ENCODE peak calls at places on chromosomes 3 and 15, in seven cellular contexts. M, Y, B, N, D, H and X are unnamed samples.

GRCh38 chr3:15634671-15635661 is 33.4 kb downstream of the BTD start:
- DNase-seq in Y (no peak), M (peak), D (no peak), H (no peak), B (no peak), N (no peak), X (no peak)

GRCh38 chr3:143975549-143976152 is 4.0 kb downstream of the DIPK2A start:
- DNase-seq in Y (no peak), H (no peak), B (no peak), N (no peak), D (no peak), M (peak), X (no peak)

GRCh38 chr3:182308328-182308727 is 485.0 kb upstream of the ATP11B start:
- DNase-seq in N (no peak), H (no peak), M (no peak), Y (no peak), B (no peak), D (no peak), X (no peak)

GRCh38 chr15:68880382-68880781 is 49.9 kb upstream of the SPESP1 start:
- DNase-seq in Y (no peak), N (peak), B (no peak), D (no peak), H (no peak), M (no peak), X (no peak)

GRCh38 chr3:101195951-101196713 is 124.2 kb downstream of the IMPG2 start:
- DNase-seq in B (no peak), N (peak), H (peak), D (no peak), M (peak), Y (no peak), X (no peak)

GRCh38 chr15:98906712-98907083 is 100.9 kb downstream of the PGPEP1L start:
- DNase-seq in N (no peak), D (no peak), B (no peak), M (peak), H (no peak), Y (no peak), X (no peak)

GRCh38 chr3:185270262-185270955 is 16.6 kb upstream of the EHHADH start:
- DNase-seq in M (peak), D (no peak), N (no peak), H (no peak), B (no peak), Y (no peak), X (peak)

GRCh38 chr3:150106752-150107428 is 136.2 kb upstream of the PFN2 start:
- DNase-seq in D (no peak), Y (no peak), N (no peak), B (no peak), H (no peak), M (peak), X (no peak)

GRCh38 chr15:101148881-101149664 is 102.8 kb downstream of the CHSY1 start:
- DNase-seq in H (no peak), B (no peak), D (no peak), M (no peak), Y (no peak), N (no peak), X (no peak)

GRCh38 chr3:31307131-31307785 is 225.5 kb upstream of the STT3B start:
- DNase-seq in B (no peak), Y (no peak), D (no peak), M (no peak), N (no peak), H (no peak), X (no peak)

GRCh38 chr15:89132611-89133242 is 44.5 kb downstream of the ABHD2 start:
- DNase-seq in D (peak), B (no peak), M (no peak), Y (no peak), N (no peak), H (no peak), X (no peak)

GRCh38 chr3:16103472-16103871 is 71.0 kb upstream of the GALNT15 start:
- DNase-seq in Y (no peak), H (no peak), D (no peak), N (no peak), B (no peak), M (peak), X (no peak)

GRCh38 chr15:76346666-76347506 is 10.3 kb downstream of the ISL2 start:
- DNase-seq in D (no peak), B (no peak), M (peak), N (no peak), H (no peak), Y (no peak), X (no peak)

GRCh38 chr15:62883938-62884479 is 158.5 kb upstream of the TPM1 start:
- DNase-seq in B (no peak), N (no peak), Y (no peak), H (no peak), D (no peak), M (peak), X (no peak)

GRCh38 chr3:32340039-32340438 is 51.6 kb upstream of the CMTM7 start:
- DNase-seq in H (peak), B (no peak), D (peak), N (no peak), Y (no peak), M (peak), X (peak)

GRCh38 chr3:2861120-2861519 is 249.1 kb downstream of the IL5RA start:
- DNase-seq in Y (no peak), H (no peak), N (no peak), B (no peak), M (no peak), D (no peak), X (no peak)

GRCh38 chr3:75337226-75337900 is 326.8 kb upstream of the FRG2C start:
- DNase-seq in H (no peak), B (no peak), D (no peak), N (no peak), Y (no peak), M (no peak), X (no peak)
- TF ChIP-seq POLR2A in H (no peak), B (no peak), D (no peak), N (no peak), Y (no peak), M (no peak), X (no peak)

GRCh38 chr15:75145027-75145841 is 56.4 kb upstream of the C15orf39 start:
- DNase-seq in N (no peak), D (peak), H (no peak), M (no peak), B (no peak), Y (no peak), X (no peak)

GRCh38 chr15:75151214-75152128 is 50.2 kb upstream of the C15orf39 start:
- DNase-seq in N (no peak), H (no peak), B (no peak), D (no peak), M (no peak), Y (no peak), X (no peak)

GRCh38 chr15:75149911-75150709 is 51.6 kb upstream of the C15orf39 start:
- DNase-seq in M (peak), Y (no peak), D (no peak), H (peak), N (no peak), B (no peak), X (no peak)

GRCh38 chr15:75152382-75153079 is 49.2 kb upstream of the C15orf39 start:
- DNase-seq in D (peak), Y (no peak), B (no peak), M (no peak), H (no peak), N (no peak), X (no peak)

GRCh38 chr15:75148293-75148692 is 53.4 kb upstream of the C15orf39 start:
- DNase-seq in D (no peak), Y (no peak), B (no peak), H (no peak), M (no peak), N (no peak), X (no peak)
- TF ChIP-seq POLR2A in D (no peak), Y (no peak), B (no peak), H (no peak), M (no peak), N (no peak), X (no peak)

DNA sequence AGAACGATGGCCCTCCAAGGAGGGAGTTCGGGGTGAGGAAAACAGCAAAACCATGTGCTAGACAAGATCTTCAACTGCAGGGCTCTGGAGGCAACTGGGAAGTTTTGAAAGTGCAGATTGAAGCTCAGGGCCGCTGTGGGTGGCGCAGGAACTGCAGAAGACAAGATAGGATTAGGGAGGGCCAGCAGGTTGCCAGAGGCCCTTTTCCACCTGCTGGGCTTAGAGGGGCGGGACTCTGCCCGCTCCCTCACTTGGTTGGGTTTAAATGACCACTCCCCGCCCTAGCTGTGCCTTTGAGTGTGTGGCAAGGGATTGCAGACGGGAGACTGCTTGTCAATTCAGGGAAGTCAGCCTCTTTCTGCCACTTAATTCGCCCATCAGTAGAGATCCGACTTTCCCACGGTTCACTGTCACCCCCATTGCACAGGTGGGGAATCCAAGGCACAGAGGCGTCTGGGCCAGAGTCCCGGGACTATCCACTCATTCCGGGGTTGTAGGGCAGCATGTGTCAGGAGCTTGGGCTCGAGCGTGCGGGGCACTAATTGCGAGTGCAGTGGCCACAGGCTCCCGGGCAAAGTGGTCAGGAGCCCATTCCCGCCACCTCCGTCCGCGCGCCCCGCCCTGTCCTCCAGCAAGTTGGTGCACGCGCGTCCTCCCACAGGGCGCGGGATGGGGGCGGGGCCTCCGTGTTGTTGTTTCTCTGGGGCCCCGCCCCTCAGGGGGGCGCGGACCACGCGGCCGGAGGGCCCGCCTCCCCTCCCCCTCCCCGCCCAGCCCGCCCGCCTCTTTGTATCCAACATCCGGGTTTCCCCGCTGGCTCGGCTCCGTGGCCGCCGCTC is at the start of gene ACVR2B:
- DNase-seq in D (peak), N (no peak), Y (peak), H (peak), B (peak), M (peak), X (peak)
- TF ChIP-seq POLR2A in D (peak), N (no peak), Y (no peak), H (no peak), B (no peak), M (no peak), X (no peak)

GRCh38 chr3:9398715-9399708 is 1.6 kb downstream of the SETD5 start:
- DNase-seq in B (no peak), D (no peak), H (no peak), N (no peak), M (peak), Y (no peak), X (no peak)
- TF ChIP-seq POLR2A in B (no peak), D (no peak), H (no peak), N (no peak), M (peak), Y (no peak), X (peak)

GRCh38 chr3:169662215-169663070 is 1.1 kb downstream of the MECOM start:
- DNase-seq in D (peak), B (peak), N (no peak), Y (no peak), M (peak), H (peak), X (no peak)
- TF ChIP-seq POLR2A in D (no peak), B (no peak), N (no peak), Y (no peak), M (no peak), H (no peak), X (no peak)

DNA sequence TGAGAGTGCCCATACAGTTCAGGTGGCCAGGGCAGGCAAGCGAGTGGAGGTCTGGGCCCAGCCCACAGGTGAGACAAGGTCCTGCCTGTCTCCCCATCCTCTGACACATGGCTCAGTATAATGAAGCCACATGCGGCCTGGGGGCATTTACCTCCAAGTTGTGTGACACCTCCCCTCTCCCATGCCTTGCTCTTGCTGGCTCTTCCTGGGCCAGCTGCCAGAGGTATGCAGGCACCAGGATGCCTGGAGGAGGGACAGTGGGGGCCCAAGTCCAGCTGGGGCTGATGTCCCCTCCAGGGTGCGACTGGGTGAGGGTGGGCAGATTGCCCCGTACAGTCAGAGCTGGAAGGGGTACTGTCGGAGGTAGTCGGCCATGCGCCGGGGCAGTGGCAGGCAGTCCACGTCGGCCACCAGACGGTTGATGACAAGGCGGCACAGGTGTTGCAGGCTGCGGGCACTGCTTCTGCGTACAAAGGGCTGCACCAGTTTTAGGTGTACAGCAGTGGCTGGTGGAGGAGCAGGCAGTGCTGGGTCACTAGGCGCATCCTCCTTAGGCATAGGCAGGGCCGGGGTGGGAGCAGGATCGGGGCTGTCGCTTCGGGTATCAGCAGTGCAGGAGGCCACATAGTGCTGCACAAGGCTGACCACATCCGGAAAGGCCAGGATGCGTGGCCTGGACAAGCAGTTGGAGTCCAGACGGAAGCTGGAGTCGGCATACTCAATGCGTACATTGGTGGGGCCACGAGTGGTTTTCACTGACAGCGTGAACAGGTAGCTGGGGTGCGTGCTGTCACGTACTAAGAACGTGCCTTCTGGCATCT is 4.1 kb downstream of the CISH start:
- DNase-seq in D (no peak), H (no peak), Y (no peak), M (no peak), N (no peak), B (no peak), X (no peak)
- TF ChIP-seq POLR2A in D (no peak), H (no peak), Y (no peak), M (no peak), N (peak), B (no peak), X (no peak)

GRCh38 chr15:94306700-94307650 is 75.6 kb downstream of the MCTP2 start:
- DNase-seq in M (peak), B (no peak), N (no peak), D (no peak), Y (no peak), H (no peak), X (peak)
- TF ChIP-seq POLR2A in M (no peak), B (no peak), N (no peak), D (no peak), Y (no peak), H (no peak), X (no peak)

GRCh38 chr3:169575381-169575780 is 88.1 kb downstream of the MECOM start:
- DNase-seq in D (no peak), N (no peak), H (no peak), Y (no peak), M (peak), B (no peak), X (no peak)
- TF ChIP-seq POLR2A in D (no peak), N (no peak), H (no peak), Y (no peak), M (no peak), B (no peak), X (no peak)

GRCh38 chr15:50908209-50909043 is at the start of gene AP4E1:
- DNase-seq in B (peak), D (peak), H (peak), Y (peak), N (peak), M (peak), X (peak)
- TF ChIP-seq POLR2A in B (peak), D (peak), H (peak), Y (no peak), N (peak), M (peak), X (peak)

DNA sequence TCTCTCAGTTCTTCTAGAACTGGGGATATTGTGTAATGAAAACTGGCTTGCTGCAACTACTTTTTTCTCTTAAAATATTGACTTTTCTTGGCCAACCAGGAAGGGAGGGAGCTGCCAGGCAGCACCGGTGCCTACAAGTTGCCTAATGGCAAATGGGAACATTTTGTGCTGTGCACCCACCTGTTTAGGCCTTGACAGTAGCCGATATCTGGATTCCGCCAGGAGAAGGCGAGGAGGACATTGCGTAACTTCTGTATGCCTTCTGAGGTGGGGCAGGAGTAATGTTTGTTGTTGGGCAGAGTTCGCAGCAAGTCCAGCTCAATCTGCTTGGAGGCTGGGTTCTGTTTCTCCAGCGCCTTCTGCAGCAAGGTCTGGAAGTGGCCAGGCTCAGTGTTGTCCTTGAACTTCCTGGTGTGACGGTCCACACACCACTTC is 64.9 kb downstream of the TBC1D2B start:
- DNase-seq in D (peak), Y (no peak), N (no peak), B (no peak), M (no peak), H (no peak), X (no peak)
- TF ChIP-seq POLR2A in D (no peak), Y (no peak), N (no peak), B (no peak), M (no peak), H (no peak), X (no peak)